ENCODE peak calls at places on chromosomes 2 and 18, in ten cellular contexts. D is A549, X is mammary epithelial cell, P is fibroblast of mammary gland, B is brain microvascular endothelial cell, A is cardiac muscle cell, F is fibroblast of lung, S is upper lobe of left lung, Y is BE2C, G is gastrocnemius medialis. Q is an unnamed sample.

GRCh38 chr2:193279361-193279760 is 1084.6 kb upstream of the TMEFF2 start:
- DNase-seq in D (no peak), X (no peak), P (no peak), B (no peak), A (no peak), F (no peak), S (no peak), Y (no peak), G (no peak), Q (no peak)

GRCh38 chr2:43180901-43181300 is 45.5 kb downstream of the ZFP36L2 start:
- DNase-seq in D (no peak), X (no peak), P (no peak), B (no peak), A (no peak), F (no peak), S (no peak), Y (no peak), G (no peak), Q (no peak)

GRCh38 chr2:152513681-152514080 is 178.7 kb downstream of the FMNL2 start:
- DNase-seq in D (peak; percentile 35), X (peak; percentile 83), P (peak; percentile 78), B (peak; percentile 82), A (peak; percentile 24), F (peak; percentile 45), S (no peak), Y (peak; percentile 48), G (peak; percentile 37), Q (no peak)

GRCh38 chr2:23324281-23324680 is 60.7 kb upstream of the KLHL29 start:
- DNase-seq in D (no peak), X (no peak), P (no peak), B (no peak), A (no peak), F (no peak), S (no peak), Y (no peak), G (no peak), Q (no peak)

GRCh38 chr2:21047161-21048009 is 3.5 kb upstream of the APOB start:
- DNase-seq in D (no peak), X (no peak), P (no peak), B (peak; percentile 43), A (peak; percentile 28), F (peak; percentile 31), S (no peak), Y (peak; percentile 79), G (no peak), Q (peak; percentile 53)

GRCh38 chr18:75132471-75132870 is 76.5 kb downstream of the PTGR3 start:
- DNase-seq in D (no peak), X (no peak), P (no peak), B (no peak), A (no peak), F (no peak), S (no peak), Y (no peak), G (no peak), Q (no peak)

GRCh38 chr2:100959225-100959880 is 42.7 kb upstream of the RPL31 start:
- DNase-seq in D (no peak), X (no peak), P (peak; percentile 28), B (no peak), A (peak; percentile 39), F (no peak), S (no peak), Y (no peak), G (no peak), Q (peak; percentile 18)

GRCh38 chr18:35376393-35376741 is 770 bp downstream of the ZNF396 start:
- DNase-seq in D (no peak), X (no peak), P (no peak), B (no peak), A (peak; percentile 2), F (no peak), S (peak; percentile 58), Y (no peak), G (no peak), Q (no peak)

GRCh38 chr2:206688453-206688852 is 29.7 kb downstream of the DYTN start:
- DNase-seq in D (no peak), X (no peak), P (no peak), B (no peak), A (no peak), F (no peak), S (no peak), Y (no peak), G (no peak), Q (no peak)

GRCh38 chr18:78605255-78605654 is 374.4 kb upstream of the SALL3 start:
- DNase-seq in D (no peak), X (no peak), P (no peak), B (no peak), A (no peak), F (no peak), S (no peak), Y (no peak), G (no peak), Q (no peak)
- TF ChIP-seq CTCF in D (no peak), X (no peak), P (no peak), B (no peak), A (no peak), F (no peak), S (no peak), Y (no peak), G (no peak), Q (no peak)

GRCh38 chr2:37665622-37666362 is 5.7 kb downstream of the CDC42EP3 start:
- DNase-seq in D (no peak), X (no peak), P (no peak), B (no peak), A (no peak), F (no peak), S (no peak), Y (peak; percentile 63), G (no peak), Q (no peak)

GRCh38 chr2:37665038-37665437 is 6.4 kb downstream of the CDC42EP3 start:
- DNase-seq in D (no peak), X (no peak), P (no peak), B (no peak), A (no peak), F (no peak), S (no peak), Y (no peak), G (no peak), Q (no peak)

GRCh38 chr2:37666772-37667171 is 4.7 kb downstream of the CDC42EP3 start:
- DNase-seq in D (no peak), X (no peak), P (no peak), B (no peak), A (no peak), F (no peak), S (no peak), Y (no peak), G (no peak), Q (no peak)

GRCh38 chr2:37669500-37669899 is 1.9 kb downstream of the CDC42EP3 start:
- DNase-seq in D (no peak), X (no peak), P (no peak), B (no peak), A (peak; percentile 36), F (no peak), S (no peak), Y (no peak), G (no peak), Q (no peak)

DNA sequence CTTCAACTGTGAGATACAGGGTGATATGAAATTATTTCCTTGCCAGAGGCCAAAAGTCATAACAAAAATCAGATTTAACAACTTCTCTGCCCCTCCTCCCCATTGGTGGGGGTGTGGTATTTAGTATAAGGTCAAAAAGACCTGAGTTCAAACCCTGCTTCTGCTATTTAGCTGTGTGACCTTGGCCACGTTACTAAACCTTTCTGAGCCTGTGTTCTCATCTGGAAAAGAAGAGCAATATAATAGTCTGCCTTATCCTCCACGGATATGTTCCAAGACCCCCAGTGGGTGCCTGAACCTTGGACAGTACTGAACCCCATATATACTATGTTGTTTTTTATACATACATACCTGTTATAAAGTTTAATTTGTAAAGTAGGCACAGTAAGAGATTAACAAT is 3.7 kb downstream of the CDC42EP3 start:
- DNase-seq in D (no peak), X (no peak), P (no peak), B (no peak), A (no peak), F (no peak), S (no peak), Y (no peak), G (no peak), Q (no peak)
- H3K4me3 ChIP-seq in D (no peak overlapping the region), X (no peak overlapping the region), P (no peak overlapping the region), B (peak overlapping the region; percentile 93), A (no peak overlapping the region), F (no peak overlapping the region), S (no peak overlapping the region), Y (peak overlapping the region; percentile 94), G (peak overlapping the region; percentile 96), Q (no peak overlapping the region)

GRCh38 chr2:134537702-134538101 is 181.1 kb downstream of the TMEM163 start:
- DNase-seq in D (no peak), X (no peak), P (no peak), B (no peak), A (no peak), F (no peak), S (no peak), Y (no peak), G (no peak), Q (no peak)
- TF ChIP-seq CTCF in D (no peak), X (no peak), P (no peak), B (no peak), A (no peak), F (no peak), S (no peak), Y (no peak), G (no peak), Q (no peak)

GRCh38 chr2:95317665-95318425 is 20.7 kb downstream of the KCNIP3 start:
- DNase-seq in D (no peak), X (no peak), P (no peak), B (no peak), A (no peak), F (no peak), S (no peak), Y (no peak), G (no peak), Q (no peak)

GRCh38 chr2:95317123-95317500 is 20.0 kb downstream of the KCNIP3 start:
- DNase-seq in D (no peak), X (no peak), P (no peak), B (no peak), A (no peak), F (no peak), S (no peak), Y (no peak), G (no peak), Q (no peak)

GRCh38 chr2:95314964-95315611 is 17.9 kb downstream of the KCNIP3 start:
- DNase-seq in D (peak; percentile 52), X (peak; percentile 62), P (peak; percentile 33), B (peak; percentile 13), A (peak; percentile 30), F (peak; percentile 50), S (peak; percentile 34), Y (peak; percentile 20), G (no peak), Q (no peak)

GRCh38 chr2:95315801-95316411 is 18.8 kb downstream of the KCNIP3 start:
- DNase-seq in D (no peak), X (peak; percentile 99), P (peak; percentile 68), B (peak; percentile 25), A (peak; percentile 51), F (peak; percentile 77), S (no peak), Y (no peak), G (no peak), Q (no peak)

DNA sequence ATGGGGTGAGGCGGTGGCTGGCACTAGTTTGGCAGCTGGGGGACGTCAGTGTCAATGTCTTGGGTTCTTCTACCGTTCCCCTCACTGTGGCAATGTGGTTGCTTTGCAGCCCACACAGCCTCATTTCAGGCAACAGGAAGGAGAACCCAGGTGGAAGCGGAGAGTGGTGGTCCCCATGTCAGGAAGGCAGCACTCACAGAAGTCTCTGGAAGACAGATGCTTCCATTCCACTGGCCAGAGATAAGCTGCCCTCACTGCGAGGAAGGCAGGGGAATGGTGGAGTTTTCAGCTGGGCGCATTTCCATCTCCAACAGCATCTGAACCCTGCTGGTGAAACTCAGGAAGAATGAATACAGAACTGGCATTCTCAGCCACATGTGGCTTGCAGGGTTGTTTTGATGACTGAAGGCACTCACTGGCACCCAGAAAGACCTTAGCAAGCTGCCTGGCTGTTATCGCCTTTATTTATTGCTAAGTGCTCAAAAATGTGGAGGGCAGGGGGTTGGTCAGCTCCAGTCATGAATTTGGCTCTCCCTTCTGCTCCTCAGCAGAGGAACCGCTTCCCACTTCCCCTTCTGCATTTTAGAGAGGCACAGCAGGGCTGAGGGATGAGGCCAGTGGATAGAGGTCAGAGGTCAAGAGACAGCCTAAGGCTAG is 19.4 kb downstream of the KCNIP3 start:
- DNase-seq in D (no peak), X (peak; percentile 33), P (peak; percentile 56), B (peak; percentile 40), A (peak; percentile 74), F (peak; percentile 82), S (no peak), Y (no peak), G (no peak), Q (no peak)
- H3K4me3 ChIP-seq in D (no peak overlapping the region), X (no peak overlapping the region), P (no peak overlapping the region), B (no peak overlapping the region), A (no peak overlapping the region), F (no peak overlapping the region), S (no peak overlapping the region), Y (no peak overlapping the region), G (no peak overlapping the region), Q (no peak overlapping the region)

Q was measured in LNCaP clone FGC.